ENCODE peak calls at places on chromosomes 13 and 19, in eight cellular contexts. D is HCT116, C is lower lobe of right lung, O is fibroblast of lung, K is stomach, W is kidney, U is thoracic aorta, V is testis. N is an unnamed sample. For H3K4me1, the result is how much of the 10 kb centered on the place peaks cover.

GRCh38 chr13:51426982-51427381 is 25.9 kb downstream of the INTS6 start:
- DNase-seq in D (no peak), C (no peak), O (no peak), K (no peak), W (no peak), U (no peak), V (no peak), N (no peak)

GRCh38 chr19:45439569-45440258 is 16.0 kb upstream of the ERCC1 start:
- DNase-seq in D (no peak), C (peak), O (peak), K (peak), W (peak), U (peak), V (peak), N (peak)

GRCh38 chr19:32404939-32405430 is 585 bp upstream of the DPY19L3 start:
- DNase-seq in D (no peak), C (peak), O (peak), K (peak), W (peak), U (no peak), V (peak), N (no peak)

GRCh38 chr13:30355839-30356238 is 48.5 kb upstream of the KATNAL1 start:
- DNase-seq in D (no peak), C (no peak), O (no peak), K (no peak), W (no peak), U (no peak), V (no peak), N (no peak)

GRCh38 chr19:40503300-40503699 is 36.5 kb downstream of the SPTBN4 start:
- DNase-seq in D (no peak), C (no peak), O (no peak), K (no peak), W (no peak), U (no peak), V (peak), N (peak)

GRCh38 chr13:50167967-50168366 is 152.7 kb downstream of the KCNRG start:
- DNase-seq in D (no peak), C (no peak), O (no peak), K (no peak), W (no peak), U (no peak), V (no peak), N (no peak)

GRCh38 chr13:37011002-37011401 is 10.4 kb downstream of the EXOSC8 start:
- DNase-seq in D (no peak), C (no peak), O (no peak), K (no peak), W (no peak), U (no peak), V (no peak), N (no peak)

GRCh38 chr19:34075661-34076091 is 96.6 kb upstream of the LSM14A start:
- DNase-seq in D (no peak), C (no peak), O (no peak), K (no peak), W (no peak), U (no peak), V (no peak), N (no peak)

GRCh38 chr19:45824041-45824471 is 8.9 kb upstream of the RSPH6A start:
- DNase-seq in D (no peak), C (no peak), O (no peak), K (peak), W (peak), U (no peak), V (no peak), N (peak)

GRCh38 chr19:38741670-38742069 is 2.6 kb downstream of the CAPN12 start:
- DNase-seq in D (no peak), C (peak), O (no peak), K (no peak), W (no peak), U (no peak), V (no peak), N (no peak)

GRCh38 chr19:29665826-29666633 is 769 bp downstream of the PLEKHF1 start:
- DNase-seq in D (no peak), C (peak), O (peak), K (peak), W (peak), U (no peak), V (peak), N (no peak)

GRCh38 chr13:65036999-65037398 is 2193.1 kb downstream of the PCDH9 start:
- DNase-seq in D (no peak), C (no peak), O (no peak), K (no peak), W (no peak), U (no peak), V (no peak), N (no peak)

GRCh38 chr19:17755977-17756670 is 4.8 kb downstream of the FCHO1 start:
- DNase-seq in D (no peak), C (no peak), O (peak), K (peak), W (no peak), U (no peak), V (peak), N (peak)

GRCh38 chr19:17752865-17753639 is 1.8 kb downstream of the FCHO1 start:
- DNase-seq in D (no peak), C (no peak), O (no peak), K (no peak), W (no peak), U (no peak), V (no peak), N (no peak)

GRCh38 chr19:17755533-17755885 is 4.2 kb downstream of the FCHO1 start:
- DNase-seq in D (no peak), C (no peak), O (no peak), K (no peak), W (no peak), U (no peak), V (no peak), N (no peak)

GRCh38 chr19:17753976-17754375 is 2.7 kb downstream of the FCHO1 start:
- DNase-seq in D (no peak), C (no peak), O (no peak), K (no peak), W (no peak), U (no peak), V (no peak), N (no peak)

DNA sequence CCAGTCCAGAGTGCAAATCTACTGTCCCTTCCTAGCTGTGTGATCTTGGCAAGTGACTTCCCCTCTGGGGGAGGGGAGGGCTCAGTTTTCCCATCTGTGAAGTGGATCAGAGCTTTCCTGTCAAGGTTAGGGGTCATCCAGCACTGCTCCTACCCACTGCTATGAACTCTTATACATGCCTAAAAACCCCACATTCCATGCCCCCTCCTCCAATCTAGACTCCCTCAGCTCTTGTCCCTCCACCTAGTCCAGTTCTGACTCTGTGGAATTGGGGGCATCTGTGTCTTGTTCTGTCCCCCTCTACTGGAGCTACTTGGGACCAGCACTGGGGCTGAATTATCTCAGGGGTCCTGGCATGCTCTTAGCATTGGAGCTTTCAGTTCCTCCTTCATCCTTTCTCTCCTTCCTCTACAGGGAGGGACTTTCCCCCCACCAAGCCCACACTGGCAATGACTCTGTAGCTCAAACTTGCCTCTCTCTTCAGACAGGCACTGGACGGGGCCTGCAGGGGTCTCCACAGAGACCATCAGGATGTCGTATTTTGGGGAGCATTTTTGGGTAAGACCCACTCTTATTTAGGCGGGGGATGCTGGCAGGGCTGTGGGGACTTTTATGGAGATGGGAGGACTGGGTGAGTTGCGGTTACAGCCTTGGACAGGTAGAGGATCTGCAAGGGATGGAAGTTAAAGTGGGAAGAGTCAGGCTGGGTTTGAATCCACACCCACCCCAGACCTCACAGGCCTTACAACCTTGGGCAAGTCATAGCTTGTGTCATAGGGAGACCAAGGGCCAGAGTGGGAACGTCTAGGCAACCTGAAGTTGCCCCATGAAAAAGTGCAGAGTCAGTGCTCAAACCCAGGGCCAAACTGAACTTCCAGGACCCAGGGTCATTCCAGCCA is 3.6 kb downstream of the FCHO1 start:
- DNase-seq in D (no peak), C (no peak), O (no peak), K (no peak), W (no peak), U (no peak), V (no peak), N (no peak)
- TF ChIP-seq CTCF in D (no peak), C (no peak), O (no peak), K (no peak), W (no peak), U (no peak), V (no peak), N (no peak)

GRCh38 chr19:2636142-2636896 is 66.2 kb downstream of the GNG7 start:
- DNase-seq in D (no peak), C (no peak), O (no peak), K (no peak), W (peak), U (no peak), V (no peak), N (no peak)
- H3K4me1 ChIP-seq in D (under half), C (under half), O (under half), K (under half), W (under half), U (under half), V (half or more), N (under half)

GRCh38 chr19:48683349-48683748 is 10.5 kb upstream of the NTN5 start:
- DNase-seq in D (no peak), C (peak), O (peak), K (no peak), W (peak), U (no peak), V (peak), N (peak)
- H3K4me3 ChIP-seq in D (no peak), C (peak), O (no peak), K (no peak), W (peak), U (peak), V (peak), N (peak)

GRCh38 chr13:33690321-33690720 is 127.6 kb upstream of the RFC3 start:
- DNase-seq in D (no peak), C (no peak), O (no peak), K (no peak), W (no peak), U (no peak), V (no peak), N (no peak)

GRCh38 chr13:33696530-33696929 is 121.4 kb upstream of the RFC3 start:
- DNase-seq in D (no peak), C (no peak), O (no peak), K (no peak), W (no peak), U (no peak), V (no peak), N (no peak)

GRCh38 chr13:33694546-33694945 is 123.4 kb upstream of the RFC3 start:
- DNase-seq in D (no peak), C (no peak), O (no peak), K (no peak), W (no peak), U (no peak), V (no peak), N (no peak)

GRCh38 chr13:33691980-33692379 is 126.0 kb upstream of the RFC3 start:
- DNase-seq in D (no peak), C (no peak), O (no peak), K (no peak), W (no peak), U (no peak), V (peak), N (no peak)

DNA sequence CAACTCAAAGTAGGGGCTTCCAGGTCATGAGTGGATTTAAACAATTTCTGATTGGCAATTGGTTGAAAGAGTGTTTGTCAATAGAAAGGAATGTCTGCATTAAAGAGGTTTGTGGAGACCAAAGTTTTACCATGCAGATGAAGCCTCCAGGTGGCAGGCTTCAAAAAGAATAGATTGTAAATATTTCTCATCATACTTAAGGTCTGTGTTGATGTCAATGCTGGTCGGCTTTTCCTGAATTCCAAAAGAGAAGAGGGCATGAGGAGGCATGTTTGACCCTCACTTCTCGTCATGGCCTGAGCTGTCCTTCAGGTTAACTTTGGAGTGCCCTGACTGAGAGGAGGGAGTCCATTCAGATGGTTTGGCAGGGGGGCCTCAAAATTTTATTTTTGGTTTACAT is 125.4 kb upstream of the RFC3 start:
- DNase-seq in D (no peak), C (no peak), O (no peak), K (no peak), W (no peak), U (no peak), V (no peak), N (no peak)
- TF ChIP-seq CTCF in D (no peak), C (no peak), O (no peak), K (no peak), W (no peak), U (no peak), V (no peak), N (no peak)

GRCh38 chr19:11580665-11581418 is 3.4 kb upstream of the ACP5 start:
- DNase-seq in D (no peak), C (no peak), O (no peak), K (peak), W (no peak), U (no peak), V (no peak), N (no peak)
- H3K4me1 ChIP-seq in D (under half), C (half or more), O (under half), K (under half), W (under half), U (under half), V (under half), N (under half)